ENCODE peak calls at places on chromosomes 1 and 21, in five cellular contexts. I, S, Q, H and U are unnamed samples.

GRCh38 chr21:26061437-26061836 is 109.1 kb downstream of the APP start:
- DNase-seq in S (no peak), I (no peak), Q (no peak), H (no peak), U (no peak)

GRCh38 chr21:33268392-33268735 is 2.2 kb downstream of the IL10RB start:
- DNase-seq in S (no peak), I (no peak), Q (no peak), H (no peak), U (no peak)

GRCh38 chr21:14591882-14592281 is 45.8 kb upstream of the SAMSN1 start:
- DNase-seq in Q (peak), H (no peak), S (peak), I (peak), U (peak)

GRCh38 chr21:30072496-30072895 is 94.1 kb downstream of the CLDN17 start:
- DNase-seq in I (peak), Q (no peak), H (no peak), S (peak), U (no peak)

GRCh38 chr1:26083246-26083645 is 15.8 kb upstream of the TRIM63 start:
- DNase-seq in Q (no peak), I (no peak), S (peak), H (no peak), U (no peak)

GRCh38 chr1:61426884-61427283 is 298.1 kb downstream of the TM2D1 start:
- DNase-seq in Q (no peak), H (no peak), S (no peak), I (no peak), U (no peak)

GRCh38 chr21:46622226-46622625 is 13.2 kb upstream of the PRMT2 start:
- DNase-seq in Q (peak), I (peak), H (no peak), S (no peak), U (peak)

GRCh38 chr1:98210064-98210463 is 289.2 kb upstream of the DPYD start:
- DNase-seq in Q (no peak), S (peak), H (no peak), I (no peak), U (no peak)

GRCh38 chr1:26768755-26769154 is 19.0 kb upstream of the PIGV start:
- DNase-seq in I (no peak), Q (no peak), H (no peak), S (peak), U (no peak)

GRCh38 chr1:6953874-6954502 is 168.7 kb downstream of the CAMTA1 start:
- DNase-seq in H (no peak), Q (no peak), I (no peak), S (no peak), U (no peak)

GRCh38 chr21:16082038-16082816 is 352.4 kb downstream of the USP25 start:
- DNase-seq in S (peak), H (no peak), Q (no peak), I (no peak), U (no peak)

GRCh38 chr1:3717041-3717714 is 35.1 kb upstream of the CCDC27 start:
- DNase-seq in S (no peak), H (no peak), I (no peak), Q (no peak), U (no peak)

GRCh38 chr1:183932412-183932811 is 105.1 kb downstream of the COLGALT2 start:
- DNase-seq in S (no peak), Q (no peak), I (peak), H (no peak), U (no peak)

GRCh38 chr1:241998412-241998921 is 431 bp downstream of the MAP1LC3C start:
- DNase-seq in H (peak), I (peak), S (peak), Q (peak), U (peak)

GRCh38 chr1:66532798-66533783 is 862 bp upstream of the SGIP1 start:
- DNase-seq in I (peak), H (peak), Q (peak), S (no peak), U (no peak)

GRCh38 chr21:34889537-34890257 is 159.4 kb downstream of the RUNX1 start:
- DNase-seq in I (peak), Q (peak), H (peak), S (peak), U (peak)

GRCh38 chr21:34892196-34892595 is 156.9 kb downstream of the RUNX1 start:
- DNase-seq in S (no peak), Q (no peak), I (no peak), H (no peak), U (peak)

GRCh38 chr21:34890724-34891609 is 158.1 kb downstream of the RUNX1 start:
- DNase-seq in S (no peak), H (peak), I (peak), Q (peak), U (no peak)

GRCh38 chr21:34890258-34890723 is 158.8 kb downstream of the RUNX1 start:
- DNase-seq in H (no peak), S (no peak), I (no peak), Q (no peak), U (no peak)

DNA sequence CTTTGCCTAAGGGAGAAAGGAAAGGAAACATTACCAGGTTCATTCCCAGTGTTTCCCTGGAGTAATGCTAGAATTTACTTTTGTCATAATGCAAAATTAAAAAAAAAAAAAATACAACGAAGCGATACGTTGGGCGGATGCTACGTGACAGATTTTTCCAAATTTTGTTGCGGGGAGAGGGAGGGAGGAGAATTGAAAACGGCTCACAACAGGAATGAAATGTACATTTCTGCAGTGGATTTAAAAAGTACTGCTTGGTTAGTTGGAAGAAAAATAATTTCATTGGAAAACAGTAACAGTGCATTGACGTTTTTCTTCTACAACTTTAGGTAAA is 157.5 kb downstream of the RUNX1 start:
- DNase-seq in S (no peak), I (no peak), Q (no peak), H (no peak), U (no peak)
- H3K4me3 ChIP-seq in S (no peak), I (no peak), Q (no peak), H (peak), U (no peak)

GRCh38 chr1:921011-921837 is 2.5 kb upstream of the SAMD11 start:
- DNase-seq in Q (no peak), H (peak), I (peak), S (peak), U (no peak)
- H3K27ac ChIP-seq in Q (no peak), H (no peak), I (no peak), S (no peak), U (no peak)

GRCh38 chr1:205568469-205569361 is 63.1 kb downstream of the ELK4 start:
- DNase-seq in H (no peak), S (peak), I (no peak), Q (no peak), U (no peak)

GRCh38 chr1:205568135-205568468 is 63.6 kb downstream of the CDK18 start:
- DNase-seq in I (no peak), Q (no peak), S (no peak), H (no peak), U (no peak)

GRCh38 chr1:205570796-205571537 is 60.8 kb downstream of the ELK4 start:
- DNase-seq in S (peak), I (no peak), H (no peak), Q (no peak), U (no peak)

GRCh38 chr1:205570173-205570501 is 61.7 kb downstream of the ELK4 start:
- DNase-seq in Q (no peak), H (no peak), I (no peak), S (no peak), U (no peak)

DNA sequence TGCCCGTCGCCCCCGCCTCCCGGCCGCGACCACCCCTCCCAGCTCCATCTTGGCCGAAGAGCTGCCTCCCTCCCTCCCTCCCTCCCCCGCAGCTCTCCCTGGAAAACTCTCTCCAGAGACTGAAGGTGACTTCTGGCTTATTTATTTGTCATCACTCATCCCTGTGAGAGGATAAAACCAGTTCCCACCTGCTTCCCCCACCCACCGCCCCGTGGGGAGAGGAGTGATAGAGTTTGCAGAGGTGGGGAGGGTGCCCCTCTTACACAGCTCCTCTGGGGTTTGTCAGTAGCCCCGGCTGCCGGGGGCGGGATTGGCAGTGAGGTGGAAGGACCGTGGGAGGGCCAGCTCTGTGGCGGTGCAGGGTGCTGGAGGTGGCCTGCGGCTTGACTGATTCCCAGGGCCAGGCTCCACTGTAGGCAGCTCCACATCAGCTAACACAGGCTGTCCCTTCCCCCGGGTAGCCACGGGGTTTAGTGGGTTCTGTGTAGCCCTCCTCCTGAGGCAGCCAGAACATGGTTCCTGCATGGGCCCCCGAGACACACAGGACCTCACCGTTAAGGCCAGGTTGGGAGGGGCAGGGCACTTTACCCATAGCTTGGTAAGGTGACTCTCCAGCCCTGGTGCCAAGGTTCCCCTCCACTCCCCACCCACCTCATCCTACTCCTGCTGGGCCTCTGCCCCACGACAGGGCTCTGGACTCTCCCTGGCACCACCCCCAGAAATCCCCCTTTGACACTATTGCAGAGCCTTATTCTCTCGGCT is 62.2 kb downstream of the ELK4 start:
- DNase-seq in S (peak), I (no peak), Q (no peak), H (no peak), U (no peak)
- H3K4me3 ChIP-seq in S (no peak), I (peak), Q (no peak), H (peak), U (no peak)

DNA sequence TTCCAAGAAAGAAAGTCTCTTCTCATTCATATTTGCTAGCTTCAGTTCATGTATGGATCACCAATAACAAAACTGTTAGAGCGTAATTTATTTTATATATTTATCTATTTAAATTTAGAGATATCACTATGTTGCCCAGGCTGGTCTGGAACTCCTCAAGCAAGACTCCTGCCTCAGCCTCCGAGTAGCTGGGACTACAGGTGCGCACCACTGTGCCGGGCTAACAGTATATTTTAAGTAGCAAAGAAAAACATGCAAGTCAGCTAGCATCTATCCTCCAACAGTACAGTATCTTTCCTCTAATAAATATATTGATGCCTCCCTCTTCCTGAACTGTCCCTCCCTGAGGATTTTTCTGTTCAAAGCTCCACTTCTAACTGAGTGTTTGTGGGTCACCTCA is 21.5 kb downstream of the INPP5B start:
- DNase-seq in I (no peak), Q (no peak), S (no peak), H (no peak), U (no peak)
- H3K27ac ChIP-seq in I (no peak), Q (no peak), S (no peak), H (no peak), U (peak)

GRCh38 chr1:182615468-182616129 is 11.4 kb upstream of the RGS16 start:
- DNase-seq in Q (no peak), I (peak), S (no peak), H (no peak), U (peak)

GRCh38 chr1:182617075-182617429 is 12.9 kb upstream of the RGS16 start:
- DNase-seq in S (no peak), H (no peak), I (no peak), Q (no peak), U (no peak)

GRCh38 chr1:182614796-182615451 is 10.7 kb upstream of the RGS16 start:
- DNase-seq in S (peak), I (peak), H (peak), Q (peak), U (peak)

GRCh38 chr1:182617734-182618288 is 13.6 kb upstream of the RGS16 start:
- DNase-seq in Q (no peak), I (no peak), H (no peak), S (no peak), U (no peak)

DNA sequence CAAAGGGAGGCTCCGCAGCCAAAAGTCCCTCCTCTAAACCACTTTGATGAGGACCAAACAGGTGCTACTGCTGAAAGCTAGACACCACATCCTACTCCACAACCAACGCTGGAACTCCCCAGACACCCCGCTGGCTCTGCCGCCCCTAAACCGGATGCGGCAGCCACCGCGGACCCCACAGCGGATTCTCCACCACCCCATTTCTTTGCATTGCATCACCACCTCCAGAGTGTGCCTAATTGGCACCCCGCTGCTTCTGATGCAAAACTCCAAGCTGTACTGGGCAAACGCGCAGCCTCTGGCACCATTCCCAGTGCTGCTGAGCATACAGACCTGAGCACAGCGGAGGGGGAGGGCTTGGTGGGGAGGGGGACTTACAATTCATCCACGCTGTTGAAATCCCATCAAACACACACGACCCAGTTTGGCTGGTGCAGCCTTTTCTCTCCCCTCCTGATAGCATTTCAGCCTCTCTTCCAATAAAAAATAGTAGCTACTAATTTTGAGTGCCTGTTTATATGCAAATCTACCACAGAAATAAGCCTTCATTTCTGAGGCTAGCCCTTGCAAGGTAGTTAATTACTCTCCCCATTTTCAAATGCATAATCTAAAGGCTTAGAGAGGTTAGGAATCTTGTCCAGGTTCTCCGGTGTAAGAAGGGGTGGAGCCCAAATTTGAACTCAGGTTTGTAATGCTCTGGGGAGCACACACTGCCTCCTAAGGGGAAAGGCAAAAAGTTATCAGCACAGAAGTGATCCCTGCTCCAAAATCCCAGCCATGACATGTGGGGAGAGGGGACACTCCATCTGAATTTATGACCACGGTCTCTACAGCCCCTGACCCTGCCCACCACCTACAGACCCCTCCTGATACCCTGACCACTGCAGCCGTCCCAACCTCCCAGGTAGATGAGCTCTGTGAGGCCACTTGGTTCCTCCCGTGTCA is 12.2 kb upstream of the RGS16 start:
- DNase-seq in Q (peak), H (peak), S (no peak), I (peak), U (peak)
- H3K4me3 ChIP-seq in Q (peak), H (no peak), S (no peak), I (no peak), U (peak)

GRCh38 chr1:27968692-27969091 is 8.9 kb downstream of the XKR8 start:
- DNase-seq in S (peak), I (no peak), H (no peak), Q (no peak), U (no peak)

GRCh38 chr1:27970401-27970800 is 10.6 kb downstream of the XKR8 start:
- DNase-seq in S (peak), Q (no peak), I (peak), H (no peak), U (no peak)

GRCh38 chr1:27966402-27967105 is 6.8 kb downstream of the XKR8 start:
- DNase-seq in S (peak), Q (no peak), H (no peak), I (no peak), U (no peak)

GRCh38 chr1:27967106-27967883 is 7.5 kb downstream of the XKR8 start:
- DNase-seq in S (no peak), Q (no peak), H (no peak), I (no peak), U (no peak)

GRCh38 chr1:27967884-27968466 is 8.2 kb downstream of the XKR8 start:
- DNase-seq in S (no peak), Q (no peak), I (no peak), H (no peak), U (no peak)
- H3K27ac ChIP-seq in S (peak), Q (no peak), I (no peak), H (no peak), U (no peak)

GRCh38 chr1:18234790-18235242 is 127.2 kb downstream of the IGSF21 start:
- DNase-seq in Q (no peak), S (peak), H (peak), I (no peak), U (no peak)

GRCh38 chr1:18229620-18230019 is 122.0 kb downstream of the IGSF21 start:
- DNase-seq in H (no peak), Q (no peak), I (no peak), S (no peak), U (no peak)

GRCh38 chr1:18230840-18231239 is 123.2 kb downstream of the IGSF21 start:
- DNase-seq in H (no peak), S (no peak), Q (no peak), I (no peak), U (no peak)

GRCh38 chr1:18233176-18233864 is 125.7 kb downstream of the IGSF21 start:
- DNase-seq in Q (no peak), I (no peak), S (no peak), H (no peak), U (no peak)

GRCh38 chr1:18232052-18232451 is 124.5 kb downstream of the IGSF21 start:
- DNase-seq in Q (no peak), H (no peak), I (no peak), S (no peak), U (no peak)
- H3K4me3 ChIP-seq in Q (no peak), H (no peak), I (no peak), S (no peak), U (no peak)

GRCh38 chr1:15885269-15885668 is 37.8 kb downstream of the SPEN start:
- DNase-seq in S (no peak), H (no peak), Q (no peak), I (no peak), U (no peak)
- H3K27ac ChIP-seq in S (no peak), H (peak), Q (peak), I (no peak), U (no peak)

GRCh38 chr1:203524152-203524551 is 30.2 kb downstream of the OPTC start:
- DNase-seq in Q (no peak), I (no peak), H (no peak), S (no peak), U (no peak)
- H3K4me3 ChIP-seq in Q (no peak), I (no peak), H (no peak), S (no peak), U (no peak)